ENCODE peak calls at places on chromosomes 4 and X, in eight cellular contexts. M is BE2C; E is activated naive CD4-positive, alpha-beta T cell treated with Interleukin-2 at 50 U/mL for 16 hours; J is posterior cingulate gyrus; G is iPS-NIHi11; P is dermis blood vessel endothelial cell; I is foreskin fibroblast; S is activated CD4-positive, alpha-beta T cell treated with anti-CD3 and anti-CD28 coated beads for 1 hour. Z is an unnamed sample.

GRCh38 chrX:145803508-145803907 is 14.1 kb upstream of the SLITRK2 start:
- DNase-seq in I (no peak), E (no peak), J (no peak), S (no peak), P (no peak), G (no peak), M (no peak), Z (no peak)

GRCh38 chrX:106906361-106906760 is 3.2 kb upstream of the RIPPLY1 start:
- DNase-seq in M (no peak), P (peak), E (no peak), S (no peak), I (no peak), J (peak), G (no peak), Z (no peak)

GRCh38 chrX:77694491-77694890 is 91.5 kb downstream of the ATRX start:
- DNase-seq in P (no peak), J (no peak), M (no peak), E (no peak), I (no peak), G (no peak), S (no peak), Z (no peak)

GRCh38 chr4:3314706-3315260 is 22.0 kb downstream of the RGS12 start:
- DNase-seq in S (no peak), M (peak), E (no peak), G (no peak), P (no peak), I (no peak), J (peak), Z (no peak)

GRCh38 chrX:119235872-119236598 is at the start of gene PGRMC1:
- DNase-seq in P (peak), G (peak), M (peak), I (peak), S (peak), E (peak), J (peak), Z (no peak)

GRCh38 chr4:78311306-78311705 is 240.3 kb upstream of the ANXA3 start:
- DNase-seq in S (no peak), M (no peak), I (no peak), E (no peak), P (no peak), G (peak), J (no peak), Z (no peak)

GRCh38 chr4:52550186-52550585 is 108.9 kb downstream of the USP46 start:
- DNase-seq in J (no peak), P (no peak), S (no peak), E (no peak), I (no peak), M (no peak), G (peak), Z (no peak)

GRCh38 chrX:153922932-153923857 is 2.9 kb downstream of the ARHGAP4 start:
- DNase-seq in E (no peak), S (no peak), P (peak), G (peak), M (peak), I (peak), J (peak), Z (no peak)

GRCh38 chrX:53476371-53476770 is 42.2 kb upstream of the HSD17B10 start:
- DNase-seq in S (no peak), E (no peak), G (no peak), P (no peak), M (no peak), J (no peak), I (peak), Z (no peak)

GRCh38 chr4:44678094-44679023 is at the start of gene GUF1:
- DNase-seq in M (peak), E (peak), I (peak), G (peak), P (peak), J (peak), S (peak), Z (peak)

GRCh38 chr4:184961693-184962092 is 56.6 kb upstream of the HELT start:
- DNase-seq in P (no peak), S (no peak), I (no peak), J (peak), G (peak), E (no peak), M (no peak), Z (no peak)

Z was measured in GM04503.